ENCODE peak calls at places on chromosome 5, in six cellular contexts. One of them, this sample, is unnamed. For H3K4me1 and H3K27me3, the result is how much of the 10 kb centered on the place peaks cover.

GRCh38 chr5:6673963-6674362 is 39.3 kb upstream of the TENT4A start:
- DNase-seq in stomach: no peak
- DNase-seq in adrenal gland: no peak
- DNase-seq in aorta: no peak
- DNase-seq in tibial artery: no peak
- DNase-seq in lung: no peak
- DNase-seq in this sample: no peak

GRCh38 chr5:116231288-116231687 is 146.5 kb downstream of the COMMD10 start:
- DNase-seq in lung: no peak
- DNase-seq in tibial artery: no peak
- DNase-seq in adrenal gland: no peak
- DNase-seq in stomach: no peak
- DNase-seq in aorta: no peak
- DNase-seq in this sample: no peak

GRCh38 chr5:102778478-102778877 is 23.4 kb downstream of the PAM start:
- DNase-seq in stomach: no peak
- DNase-seq in tibial artery: no peak
- DNase-seq in aorta: no peak
- DNase-seq in lung: no peak
- DNase-seq in adrenal gland: no peak
- DNase-seq in this sample: no peak

GRCh38 chr5:53323943-53324642 is 156.3 kb upstream of the FST start:
- DNase-seq in lung: no peak
- DNase-seq in adrenal gland: no peak
- DNase-seq in aorta: no peak
- DNase-seq in tibial artery: no peak
- DNase-seq in stomach: no peak
- DNase-seq in this sample: no peak

GRCh38 chr5:180130876-180131740 is 59.5 kb upstream of the RNF130 start:
- DNase-seq in tibial artery: no peak
- DNase-seq in aorta: peak
- DNase-seq in lung: no peak
- DNase-seq in adrenal gland: peak
- DNase-seq in stomach: peak
- DNase-seq in this sample: peak

GRCh38 chr5:154756203-154756870 is 1.2 kb downstream of the LARP1 start:
- DNase-seq in adrenal gland: peak
- DNase-seq in stomach: peak
- DNase-seq in aorta: peak
- DNase-seq in lung: peak
- DNase-seq in tibial artery: peak
- DNase-seq in this sample: peak

GRCh38 chr5:82107277-82107676 is 135.5 kb downstream of the ATG10 start:
- DNase-seq in lung: no peak
- DNase-seq in aorta: no peak
- DNase-seq in adrenal gland: no peak
- DNase-seq in tibial artery: no peak
- DNase-seq in stomach: no peak
- DNase-seq in this sample: no peak

GRCh38 chr5:134580001-134580460 is 52.6 kb downstream of the SAR1B start:
- DNase-seq in aorta: no peak
- DNase-seq in lung: no peak
- DNase-seq in adrenal gland: peak
- DNase-seq in tibial artery: peak
- DNase-seq in stomach: no peak
- DNase-seq in this sample: no peak

GRCh38 chr5:93800988-93801811 is 59.8 kb upstream of the POU5F2 start:
- DNase-seq in adrenal gland: peak
- DNase-seq in tibial artery: no peak
- DNase-seq in aorta: no peak
- DNase-seq in lung: peak
- DNase-seq in stomach: no peak
- DNase-seq in this sample: peak

GRCh38 chr5:33343661-33344327 is 97.0 kb upstream of the TARS1 start:
- DNase-seq in tibial artery: no peak
- DNase-seq in lung: no peak
- DNase-seq in stomach: no peak
- DNase-seq in adrenal gland: no peak
- DNase-seq in aorta: no peak
- DNase-seq in this sample: no peak

GRCh38 chr5:33341316-33341715 is 99.4 kb upstream of the TARS1 start:
- DNase-seq in tibial artery: no peak
- DNase-seq in adrenal gland: no peak
- DNase-seq in lung: no peak
- DNase-seq in stomach: no peak
- DNase-seq in aorta: no peak
- DNase-seq in this sample: no peak

DNA sequence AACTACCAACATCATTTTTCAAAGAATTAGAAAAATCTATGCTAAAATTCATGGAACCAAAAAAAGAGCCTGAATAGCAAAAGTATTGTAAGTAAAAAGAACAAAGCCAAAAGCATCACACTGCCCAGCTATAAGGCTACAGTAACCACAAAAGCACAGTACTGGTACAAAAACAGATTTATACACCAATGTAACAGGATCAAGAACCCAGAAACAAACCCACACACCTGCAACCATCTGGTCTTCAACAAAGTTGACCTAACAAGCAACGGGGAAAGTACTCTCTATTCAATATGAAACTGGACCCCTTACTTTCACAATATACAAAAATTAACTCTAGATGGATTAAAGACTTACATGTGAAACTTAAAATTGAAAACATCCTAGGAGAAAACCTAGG is 94.2 kb upstream of the TARS1 start:
- DNase-seq in stomach: no peak
- DNase-seq in aorta: no peak
- DNase-seq in tibial artery: no peak
- DNase-seq in lung: no peak
- DNase-seq in adrenal gland: no peak
- DNase-seq in this sample: no peak
- H3K4me1 ChIP-seq in stomach: under half
- H3K4me1 ChIP-seq in aorta: under half
- H3K4me1 ChIP-seq in tibial artery: under half
- H3K4me1 ChIP-seq in lung: under half
- H3K4me1 ChIP-seq in adrenal gland: under half
- H3K4me1 ChIP-seq in this sample: under half

DNA sequence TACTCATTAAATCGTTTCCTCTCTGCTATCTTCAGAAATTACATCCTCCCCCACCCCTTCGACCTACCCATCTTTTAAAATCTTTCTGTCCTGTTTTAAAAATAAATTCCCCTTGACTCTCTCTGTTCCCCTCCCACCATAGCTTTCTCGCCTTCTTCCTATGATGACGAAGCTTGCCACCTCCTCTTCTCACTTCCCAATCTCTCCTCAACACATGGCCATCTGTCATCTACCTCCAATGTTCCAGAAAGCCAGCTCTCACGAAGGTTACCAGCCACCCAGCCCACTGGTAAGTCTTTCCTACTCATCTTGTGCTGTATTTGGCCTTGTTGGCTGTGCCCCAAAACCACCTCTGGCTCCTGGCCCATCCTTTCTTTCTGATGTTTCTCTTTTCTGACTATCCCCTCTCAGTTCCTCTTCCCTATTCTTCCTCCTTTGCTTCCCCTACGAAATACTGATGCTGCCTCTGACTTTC is 346.3 kb downstream of the ENC1 start:
- DNase-seq in lung: no peak
- DNase-seq in aorta: no peak
- DNase-seq in tibial artery: no peak
- DNase-seq in adrenal gland: peak
- DNase-seq in stomach: no peak
- DNase-seq in this sample: peak
- H3K4me3 ChIP-seq in lung: no peak
- H3K4me3 ChIP-seq in aorta: no peak
- H3K4me3 ChIP-seq in tibial artery: no peak
- H3K4me3 ChIP-seq in adrenal gland: no peak
- H3K4me3 ChIP-seq in stomach: no peak
- H3K4me3 ChIP-seq in this sample: no peak

GRCh38 chr5:168422431-168422830 is 63.8 kb upstream of the RARS1 start:
- DNase-seq in adrenal gland: no peak
- DNase-seq in aorta: no peak
- DNase-seq in lung: no peak
- DNase-seq in tibial artery: no peak
- DNase-seq in stomach: no peak
- DNase-seq in this sample: no peak
- H3K27me3 ChIP-seq in adrenal gland: under half
- H3K27me3 ChIP-seq in aorta: under half
- H3K27me3 ChIP-seq in lung: under half
- H3K27me3 ChIP-seq in tibial artery: under half
- H3K27me3 ChIP-seq in stomach: under half
- H3K27me3 ChIP-seq in this sample: under half

GRCh38 chr5:41794478-41794877 is 75.7 kb downstream of the OXCT1 start:
- DNase-seq in tibial artery: no peak
- DNase-seq in aorta: no peak
- DNase-seq in stomach: no peak
- DNase-seq in lung: no peak
- DNase-seq in adrenal gland: no peak
- DNase-seq in this sample: no peak
- H3K4me1 ChIP-seq in tibial artery: under half
- H3K4me1 ChIP-seq in aorta: under half
- H3K4me1 ChIP-seq in stomach: under half
- H3K4me1 ChIP-seq in lung: under half
- H3K4me1 ChIP-seq in adrenal gland: under half
- H3K4me1 ChIP-seq in this sample: under half

DNA sequence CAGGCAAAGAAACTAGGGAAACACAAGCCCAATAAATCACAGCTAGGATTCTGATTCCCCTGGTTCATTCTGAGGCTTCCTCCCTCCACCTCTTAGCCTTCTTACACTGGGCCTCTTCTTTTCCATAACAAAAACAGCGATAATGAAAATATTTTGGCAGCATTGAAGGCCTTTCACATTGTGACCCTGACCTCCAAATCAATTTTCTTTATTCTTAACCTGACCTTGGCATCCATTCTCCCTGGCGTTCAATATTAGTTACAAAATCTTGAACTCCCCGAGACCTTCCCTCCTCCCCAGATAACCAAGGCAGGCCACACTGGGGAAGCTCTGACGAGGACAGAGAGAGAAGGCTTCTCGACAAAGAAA is 399.9 kb downstream of the ZSWIM6 start:
- DNase-seq in adrenal gland: no peak
- DNase-seq in stomach: no peak
- DNase-seq in aorta: no peak
- DNase-seq in tibial artery: no peak
- DNase-seq in lung: no peak
- DNase-seq in this sample: no peak
- H3K4me3 ChIP-seq in adrenal gland: no peak
- H3K4me3 ChIP-seq in stomach: no peak
- H3K4me3 ChIP-seq in aorta: no peak
- H3K4me3 ChIP-seq in tibial artery: no peak
- H3K4me3 ChIP-seq in lung: no peak
- H3K4me3 ChIP-seq in this sample: no peak

GRCh38 chr5:170389250-170389902 is at the start of gene KCNMB1:
- DNase-seq in adrenal gland: no peak
- DNase-seq in lung: no peak
- DNase-seq in tibial artery: peak
- DNase-seq in stomach: no peak
- DNase-seq in aorta: peak
- DNase-seq in this sample: no peak

GRCh38 chr5:170387775-170388174 is 1.4 kb downstream of the KCNMB1 start:
- DNase-seq in tibial artery: no peak
- DNase-seq in stomach: no peak
- DNase-seq in aorta: no peak
- DNase-seq in lung: no peak
- DNase-seq in adrenal gland: no peak
- DNase-seq in this sample: no peak

GRCh38 chr5:170388240-170388639 is 927 bp downstream of the KCNMB1 start:
- DNase-seq in aorta: no peak
- DNase-seq in stomach: no peak
- DNase-seq in adrenal gland: no peak
- DNase-seq in lung: no peak
- DNase-seq in tibial artery: no peak
- DNase-seq in this sample: no peak

GRCh38 chr5:170388818-170389217 is 349 bp downstream of the KCNMB1 start:
- DNase-seq in tibial artery: no peak
- DNase-seq in adrenal gland: no peak
- DNase-seq in stomach: no peak
- DNase-seq in lung: no peak
- DNase-seq in aorta: no peak
- DNase-seq in this sample: no peak

DNA sequence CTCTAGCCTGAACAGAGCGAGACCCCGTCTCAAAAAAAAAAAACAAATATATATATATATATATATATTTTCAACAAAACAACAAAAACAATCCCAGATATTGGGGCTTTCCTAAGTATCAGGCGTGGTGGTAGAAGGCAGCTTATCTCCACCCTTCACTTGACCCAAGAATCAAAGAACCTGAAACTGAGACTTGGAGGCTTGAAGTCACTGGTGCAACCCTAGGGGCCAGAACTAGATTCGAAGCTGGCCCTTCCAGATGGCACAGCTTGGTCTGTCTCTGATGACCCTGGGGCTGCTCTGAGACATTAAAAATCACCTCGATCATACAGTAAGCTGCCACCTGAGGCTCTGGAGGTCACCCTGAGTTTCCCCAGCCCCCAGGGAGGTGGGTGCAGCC is 1.3 kb upstream of the KCNMB1 start:
- DNase-seq in lung: no peak
- DNase-seq in tibial artery: no peak
- DNase-seq in stomach: no peak
- DNase-seq in adrenal gland: no peak
- DNase-seq in aorta: no peak
- DNase-seq in this sample: no peak
- H3K27me3 ChIP-seq in lung: under half
- H3K27me3 ChIP-seq in tibial artery: under half
- H3K27me3 ChIP-seq in stomach: under half
- H3K27me3 ChIP-seq in adrenal gland: under half
- H3K27me3 ChIP-seq in aorta: under half
- H3K27me3 ChIP-seq in this sample: under half

GRCh38 chr5:139744471-139745120 is 51.0 kb upstream of the PSD2 start:
- DNase-seq in aorta: no peak
- DNase-seq in tibial artery: no peak
- DNase-seq in lung: no peak
- DNase-seq in stomach: no peak
- DNase-seq in adrenal gland: no peak
- DNase-seq in this sample: no peak

GRCh38 chr5:139747583-139748504 is 47.8 kb upstream of the PSD2 start:
- DNase-seq in tibial artery: peak
- DNase-seq in lung: no peak
- DNase-seq in aorta: peak
- DNase-seq in stomach: peak
- DNase-seq in adrenal gland: peak
- DNase-seq in this sample: peak

GRCh38 chr5:139746691-139747582 is 48.7 kb upstream of the PSD2 start:
- DNase-seq in stomach: peak
- DNase-seq in tibial artery: peak
- DNase-seq in lung: no peak
- DNase-seq in adrenal gland: peak
- DNase-seq in aorta: peak
- DNase-seq in this sample: no peak

GRCh38 chr5:139745121-139745799 is 50.3 kb upstream of the PSD2 start:
- DNase-seq in lung: peak
- DNase-seq in tibial artery: peak
- DNase-seq in aorta: peak
- DNase-seq in stomach: no peak
- DNase-seq in adrenal gland: peak
- DNase-seq in this sample: no peak

GRCh38 chr5:139745800-139746690 is 49.6 kb upstream of the PSD2 start:
- DNase-seq in stomach: peak
- DNase-seq in adrenal gland: peak
- DNase-seq in aorta: peak
- DNase-seq in tibial artery: peak
- DNase-seq in lung: peak
- DNase-seq in this sample: peak
- H3K4me1 ChIP-seq in stomach: under half
- H3K4me1 ChIP-seq in adrenal gland: under half
- H3K4me1 ChIP-seq in aorta: under half
- H3K4me1 ChIP-seq in tibial artery: under half
- H3K4me1 ChIP-seq in lung: under half
- H3K4me1 ChIP-seq in this sample: under half

GRCh38 chr5:1110260-1110929 is 1.5 kb downstream of the SLC12A7 start:
- DNase-seq in stomach: peak
- DNase-seq in aorta: no peak
- DNase-seq in lung: no peak
- DNase-seq in adrenal gland: peak
- DNase-seq in tibial artery: no peak
- DNase-seq in this sample: no peak
- H3K4me3 ChIP-seq in stomach: peak
- H3K4me3 ChIP-seq in aorta: no peak
- H3K4me3 ChIP-seq in lung: peak
- H3K4me3 ChIP-seq in adrenal gland: peak
- H3K4me3 ChIP-seq in tibial artery: peak
- H3K4me3 ChIP-seq in this sample: peak

This sample was measured in testis.